ENCODE peak calls at places on chromosomes 5 and 9, in five cellular contexts. G is IMR-90, I is H1, A is neuronal stem cell, N is H9. O is an unnamed sample.

GRCh38 chr5:61162832-61163567 is 732 bp upstream of the SMIM15 start:
- DNase-seq in G (peak; percentile 36), I (no peak), A (no peak), N (no peak), O (no peak)

GRCh38 chr9:136462664-136463063 is 20.2 kb downstream of the SEC16A start:
- DNase-seq in G (no peak), I (no peak), A (no peak), N (no peak), O (no peak)

GRCh38 chr9:74729129-74729710 is 158.5 kb downstream of the TRPM6 start:
- DNase-seq in G (no peak), I (no peak), A (peak; percentile 14), N (no peak), O (no peak)

GRCh38 chr5:30347858-30348257 is 845.6 kb upstream of the CDH6 start:
- DNase-seq in G (no peak), I (no peak), A (no peak), N (no peak), O (no peak)

GRCh38 chr5:95107138-95107537 is 177.8 kb downstream of the MCTP1 start:
- DNase-seq in G (no peak), I (no peak), A (no peak), N (no peak), O (no peak)

GRCh38 chr5:159050408-159051091 is 49.2 kb downstream of the EBF1 start:
- DNase-seq in G (peak; percentile 32), I (no peak), A (no peak), N (no peak), O (no peak)

GRCh38 chr9:94909250-94909894 is 182.9 kb downstream of the AOPEP start:
- DNase-seq in G (no peak), I (no peak), A (no peak), N (no peak), O (no peak)

GRCh38 chr9:90003046-90003355 is 398.2 kb downstream of the GADD45G start:
- DNase-seq in G (no peak), I (no peak), A (no peak), N (no peak), O (no peak)

GRCh38 chr9:99269429-99269828 is 47.3 kb downstream of the SEC61B start:
- DNase-seq in G (peak; percentile 85), I (no peak), A (no peak), N (no peak), O (no peak)

GRCh38 chr5:129991780-129992179 is 87.5 kb downstream of the CHSY3 start:
- DNase-seq in G (no peak), I (no peak), A (no peak), N (no peak), O (no peak)

GRCh38 chr5:111973946-111974345 is 217.0 kb upstream of the NREP start:
- DNase-seq in G (no peak), I (no peak), A (no peak), N (no peak), O (no peak)

DNA sequence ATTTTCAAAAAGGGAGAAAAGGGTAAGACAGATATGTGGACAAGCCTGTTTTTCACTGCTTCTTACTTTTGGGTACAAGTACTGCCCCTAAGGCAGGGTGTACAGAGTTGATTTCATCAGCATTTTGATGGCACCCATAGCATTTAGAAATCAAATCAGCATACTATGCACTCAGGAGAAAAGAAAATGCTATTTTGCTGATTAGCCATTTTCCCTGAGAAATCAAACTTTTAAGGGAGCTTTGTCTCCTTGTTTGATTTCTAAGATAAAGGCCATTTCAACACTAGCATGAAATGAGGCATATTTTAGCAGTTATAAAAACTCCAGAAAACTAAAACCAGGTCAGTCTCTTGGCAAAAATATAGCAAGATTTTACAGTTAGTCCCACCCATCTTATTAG is 2269.4 kb upstream of the WWC1 start:
- DNase-seq in G (no peak), I (no peak), A (no peak), N (no peak), O (peak; percentile 3)
- H4K8ac ChIP-seq in G (no peak overlapping the region), I (no peak overlapping the region), A (no peak overlapping the region), N (no peak overlapping the region), O (no peak overlapping the region)

GRCh38 chr5:127343866-127344265 is 53.3 kb downstream of the MEGF10 start:
- DNase-seq in G (no peak), I (no peak), A (no peak), N (no peak), O (no peak)

GRCh38 chr5:127340606-127341005 is 50.0 kb downstream of the MEGF10 start:
- DNase-seq in G (no peak), I (no peak), A (no peak), N (no peak), O (no peak)

GRCh38 chr5:127338501-127338900 is 47.9 kb downstream of the MEGF10 start:
- DNase-seq in G (no peak), I (no peak), A (no peak), N (no peak), O (no peak)

GRCh38 chr5:127343313-127343712 is 52.7 kb downstream of the MEGF10 start:
- DNase-seq in G (no peak), I (no peak), A (no peak), N (no peak), O (no peak)

GRCh38 chr5:127342364-127342763 is 51.8 kb downstream of the MEGF10 start:
- DNase-seq in G (no peak), I (no peak), A (no peak), N (no peak), O (no peak)
- H2AK5ac ChIP-seq in G (no peak overlapping the region), I (no peak overlapping the region), A (no peak overlapping the region), N (no peak overlapping the region), O (no peak overlapping the region)

GRCh38 chr9:133006731-133007352 is 24.0 kb upstream of the GTF3C5 start:
- DNase-seq in G (no peak), I (no peak), A (no peak), N (no peak), O (no peak)
- H3K14ac ChIP-seq in G (no peak overlapping the region), I (no peak overlapping the region), A (no peak overlapping the region), N (no peak overlapping the region), O (no peak overlapping the region)

GRCh38 chr5:138465288-138466057 is at the start of gene EGR1:
- DNase-seq in G (peak; percentile 94), I (peak; percentile 69), A (peak; percentile 97), N (peak; percentile 95), O (peak; percentile 94)

GRCh38 chr5:138464018-138464387 is 1.3 kb upstream of the EGR1 start:
- DNase-seq in G (peak; percentile 93), I (peak; percentile 98), A (peak; percentile 95), N (peak; percentile 92), O (peak; percentile 93)

GRCh38 chr5:138466058-138466899 is 1.0 kb downstream of the EGR1 start:
- DNase-seq in G (peak; percentile 39), I (no peak), A (no peak), N (no peak), O (no peak)

GRCh38 chr5:138463335-138464017 is 1.8 kb upstream of the EGR1 start:
- DNase-seq in G (no peak), I (no peak), A (no peak), N (no peak), O (no peak)

GRCh38 chr5:138464388-138465287 is 641 bp upstream of the EGR1 start:
- DNase-seq in G (peak; percentile 98), I (peak; percentile 98), A (peak; percentile 100), N (peak; percentile 98), O (peak; percentile 99)
- H4K8ac ChIP-seq in G (peak overlapping the region; percentile 59), I (peak overlapping the region; percentile 99), A (no peak overlapping the region), N (no peak overlapping the region), O (peak overlapping the region; percentile 82)